ENCODE peak calls at places on chromosomes 3 and 15, in seven cellular contexts. A, X, S, F, C, Q and O are unnamed samples.

GRCh38 chr3:160564949-160565441 is 376 bp downstream of the KPNA4 start:
- DNase-seq in F (no peak), Q (peak; percentile 64), S (peak; percentile 54), A (peak; percentile 40), X (peak; percentile 12), C (peak; percentile 78), O (peak; percentile 70)

GRCh38 chr3:136456196-136456595 is 206.1 kb downstream of the PCCB start:
- DNase-seq in X (no peak), A (no peak), Q (no peak), S (no peak), C (no peak), F (no peak), O (no peak)

GRCh38 chr3:62051506-62051905 is 321.8 kb downstream of the FEZF2 start:
- DNase-seq in A (peak; percentile 17), Q (peak; percentile 10), S (no peak), X (no peak), C (no peak), F (no peak), O (peak; percentile 19)

GRCh38 chr15:66600240-66600627 is 34.4 kb upstream of the LCTL start:
- DNase-seq in S (no peak), X (no peak), Q (no peak), C (no peak), A (no peak), F (no peak), O (no peak)

GRCh38 chr15:34987182-34987488 is 952 bp downstream of the ZNF770 start:
- DNase-seq in X (no peak), F (no peak), S (no peak), A (no peak), Q (no peak), C (no peak), O (no peak)

GRCh38 chr15:82021992-82022391 is 23.8 kb downstream of the MEX3B start:
- DNase-seq in A (no peak), F (no peak), S (no peak), C (no peak), Q (peak; percentile 7), X (no peak), O (peak; percentile 40)

GRCh38 chr3:190849607-190850006 is 12.9 kb downstream of the GMNC start:
- DNase-seq in Q (no peak), C (no peak), A (no peak), F (no peak), X (no peak), S (no peak), O (no peak)

GRCh38 chr3:65922441-65922840 is 116.3 kb downstream of the MAGI1 start:
- DNase-seq in F (no peak), S (no peak), C (no peak), X (no peak), Q (no peak), A (no peak), O (no peak)

GRCh38 chr3:33541918-33542317 is 101.7 kb upstream of the UBP1 start:
- DNase-seq in S (no peak), F (no peak), C (no peak), X (no peak), Q (no peak), A (no peak), O (no peak)

GRCh38 chr3:72698154-72698917 is 149.9 kb downstream of the SHQ1 start:
- DNase-seq in S (no peak), A (no peak), C (no peak), Q (peak; percentile 19), F (no peak), X (no peak), O (peak; percentile 70)

GRCh38 chr15:91308209-91308608 is 208.2 kb downstream of the SV2B start:
- DNase-seq in Q (no peak), S (no peak), F (no peak), C (no peak), A (no peak), X (no peak), O (no peak)

GRCh38 chr3:127997961-127998360 is 54.3 kb upstream of the SEC61A1 start:
- DNase-seq in X (no peak), A (no peak), Q (no peak), F (no peak), C (no peak), S (no peak), O (no peak)

GRCh38 chr3:11903047-11903446 is 56.4 kb upstream of the TAMM41 start:
- DNase-seq in S (no peak), X (no peak), C (no peak), F (no peak), A (no peak), Q (no peak), O (no peak)

GRCh38 chr3:4417449-4417848 is 49.6 kb downstream of the SUMF1 start:
- DNase-seq in X (no peak), F (no peak), C (no peak), A (peak; percentile 32), S (no peak), Q (peak; percentile 8), O (peak; percentile 45)

GRCh38 chr3:143795849-143796248 is 52.4 kb downstream of the SLC9A9 start:
- DNase-seq in A (no peak), F (no peak), X (no peak), C (no peak), S (no peak), Q (no peak), O (no peak)

GRCh38 chr3:134330895-134331810 is 43.1 kb downstream of the AMOTL2 start:
- DNase-seq in F (no peak), A (no peak), X (peak; percentile 88), S (no peak), Q (peak; percentile 64), C (no peak), O (no peak)

GRCh38 chr3:31550452-31551251 is 17.9 kb downstream of the STT3B start:
- DNase-seq in X (no peak), A (no peak), Q (no peak), F (no peak), S (no peak), C (no peak), O (peak; percentile 55)

GRCh38 chr15:68492855-68493254 is 60.9 kb upstream of the ITGA11 start:
- DNase-seq in S (no peak), A (no peak), F (no peak), C (peak; percentile 43), X (no peak), Q (peak; percentile 87), O (no peak)

GRCh38 chr3:21944251-21944650 is 193.2 kb upstream of the ZNF385D start:
- DNase-seq in A (no peak), F (no peak), S (no peak), X (no peak), C (no peak), Q (no peak), O (no peak)

GRCh38 chr15:63013052-63013808 is 29.3 kb upstream of the TPM1 start:
- DNase-seq in S (no peak), F (no peak), C (peak; percentile 35), A (peak; percentile 69), Q (peak; percentile 64), X (no peak), O (peak; percentile 70)

GRCh38 chr15:39845582-39845981 is 62.9 kb upstream of the FSIP1 start:
- DNase-seq in C (no peak), S (no peak), F (no peak), X (no peak), Q (no peak), A (no peak), O (no peak)

GRCh38 chr3:94001191-94001590 is 21.2 kb downstream of the ARL13B start:
- DNase-seq in Q (no peak), A (no peak), F (no peak), S (no peak), X (no peak), C (no peak), O (no peak)

GRCh38 chr15:25242166-25242879 is 196.5 kb downstream of the UBE3A start:
- DNase-seq in S (no peak), F (peak; percentile 19), X (no peak), C (no peak), Q (no peak), A (no peak), O (no peak)